ENCODE peak calls at places on chromosomes 6 and 20, in ten cellular contexts. S is hypothalamus; C is T-helper 2 cell; D is central memory CD4-positive, alpha-beta T cell; G is T follicular helper cell; I is NCI-H1417; B is anterior cingulate cortex; A is pulmonary artery endothelial cell; W is mucosa of gallbladder; K is amniotic epithelial cell. X is an unnamed sample.

GRCh38 chr20:62583424-62583920 is 58.8 kb upstream of the SLCO4A1 start:
- DNase-seq in S (no peak), G (no peak), C (no peak), K (no peak), D (no peak), W (peak; percentile 64), B (peak; percentile 48), A (no peak), I (no peak), X (no peak)

GRCh38 chr20:47785321-47785899 is at the start of gene SULF2:
- DNase-seq in A (no peak), G (no peak), S (peak; percentile 47), D (no peak), C (no peak), W (peak; percentile 38), B (no peak), K (no peak), I (no peak), X (no peak)

GRCh38 chr6:144284474-144284752 is 722 bp upstream of the UTRN start:
- DNase-seq in K (no peak), G (no peak), D (no peak), W (no peak), B (no peak), I (no peak), S (no peak), C (no peak), A (no peak), X (no peak)

GRCh38 chr20:6766433-6766832 is 1.1 kb upstream of the BMP2 start:
- DNase-seq in K (no peak), G (no peak), I (no peak), B (no peak), A (no peak), C (no peak), W (no peak), D (no peak), S (no peak), X (no peak)

GRCh38 chr6:7003041-7003440 is 104.7 kb upstream of the RREB1 start:
- DNase-seq in W (no peak), G (no peak), B (no peak), S (no peak), I (no peak), K (no peak), D (no peak), A (no peak), C (no peak), X (no peak)

GRCh38 chr20:46609043-46609442 is 42.2 kb downstream of the SLC13A3 start:
- DNase-seq in A (no peak), S (no peak), G (no peak), D (no peak), I (no peak), W (no peak), K (no peak), B (no peak), C (no peak), X (no peak)

GRCh38 chr6:50958148-50958547 is 139.5 kb downstream of the TFAP2B start:
- DNase-seq in D (no peak), S (no peak), C (no peak), K (no peak), B (no peak), G (no peak), I (no peak), A (no peak), W (no peak), X (no peak)

GRCh38 chr6:83600531-83600930 is 88.2 kb downstream of the PRSS35 start:
- DNase-seq in I (no peak), A (no peak), S (no peak), C (no peak), D (no peak), G (no peak), W (no peak), B (no peak), K (no peak), X (no peak)

GRCh38 chr20:21510414-21510971 is 3.4 kb downstream of the NKX2-2 start:
- DNase-seq in A (no peak), C (no peak), K (no peak), I (no peak), D (no peak), W (no peak), G (no peak), B (no peak), S (no peak), X (no peak)

GRCh38 chr6:157527471-157527907 is 146.5 kb downstream of the ZDHHC14 start:
- DNase-seq in A (peak; percentile 39), B (no peak), D (no peak), S (no peak), G (no peak), I (no peak), W (peak; percentile 34), K (no peak), C (peak; percentile 78), X (no peak)

GRCh38 chr6:112037783-112038216 is 16.1 kb upstream of the CCN6 start:
- DNase-seq in D (no peak), I (no peak), K (peak; percentile 92), W (peak; percentile 54), C (no peak), A (peak; percentile 68), S (peak; percentile 49), B (peak; percentile 55), G (no peak), X (no peak)

GRCh38 chr6:168909288-168909687 is 344.4 kb downstream of the THBS2 start:
- DNase-seq in G (no peak), B (no peak), W (no peak), C (peak; percentile 47), I (no peak), K (no peak), A (no peak), S (no peak), D (peak; percentile 17), X (no peak)

GRCh38 chr6:41066867-41067304 is 5.3 kb downstream of the OARD1 start:
- DNase-seq in W (peak; percentile 82), A (peak; percentile 51), C (peak; percentile 65), S (peak; percentile 20), D (peak; percentile 47), I (peak; percentile 35), B (peak; percentile 58), G (peak; percentile 48), K (peak; percentile 72), X (peak; percentile 43)

GRCh38 chr20:15316556-15316955 is 979.1 kb upstream of the FLRT3 start:
- DNase-seq in K (no peak), W (no peak), D (no peak), B (no peak), S (no peak), I (no peak), A (no peak), C (no peak), G (no peak), X (no peak)

GRCh38 chr6:139291813-139292619 is at the start of gene TXLNB:
- DNase-seq in A (no peak), B (peak; percentile 46), W (peak; percentile 72), C (peak; percentile 99), I (peak; percentile 11), K (peak; percentile 54), D (peak; percentile 84), G (peak; percentile 65), S (peak; percentile 16), X (no peak)

GRCh38 chr6:68559052-68559451 is 76.0 kb upstream of the ADGRB3 start:
- DNase-seq in D (no peak), W (no peak), C (no peak), G (no peak), K (no peak), I (peak; percentile 48), A (no peak), B (no peak), S (no peak), X (no peak)

GRCh38 chr20:19528286-19529030 is 229.6 kb upstream of the RIN2 start:
- DNase-seq in C (no peak), G (no peak), I (no peak), W (no peak), D (no peak), A (no peak), S (no peak), B (no peak), K (no peak), X (no peak)

GRCh38 chr6:470901-471448 is 79.4 kb downstream of the IRF4 start:
- DNase-seq in A (no peak), K (no peak), S (no peak), G (no peak), B (no peak), W (no peak), C (no peak), I (no peak), D (no peak), X (peak; percentile 21)

GRCh38 chr6:14543971-14544620 is 426.5 kb downstream of the CD83 start:
- DNase-seq in S (no peak), I (no peak), G (no peak), W (no peak), B (no peak), A (no peak), K (no peak), D (no peak), C (no peak), X (no peak)

GRCh38 chr6:112690497-112691202 is 343.5 kb downstream of the RFPL4B start:
- DNase-seq in I (peak; percentile 43), C (no peak), W (no peak), A (no peak), K (peak; percentile 81), S (no peak), G (no peak), B (no peak), D (no peak), X (no peak)

GRCh38 chr6:7827142-7827541 is 83.4 kb downstream of the TXNDC5 start:
- DNase-seq in G (no peak), S (no peak), D (no peak), I (no peak), W (no peak), C (no peak), A (peak; percentile 72), K (no peak), B (no peak), X (no peak)

GRCh38 chr20:38197217-38198008 is 32.3 kb upstream of the TGM2 start:
- DNase-seq in D (no peak), B (no peak), W (no peak), C (no peak), K (no peak), S (no peak), I (no peak), A (no peak), G (no peak), X (no peak)

GRCh38 chr6:79797912-79798311 is 149.4 kb downstream of the ELOVL4 start:
- DNase-seq in G (no peak), C (no peak), I (peak; percentile 34), D (no peak), S (no peak), B (no peak), A (no peak), K (no peak), W (no peak), X (no peak)

GRCh38 chr6:16224409-16224808 is 14.0 kb upstream of the GMPR start:
- DNase-seq in C (no peak), B (no peak), I (no peak), A (no peak), G (no peak), K (no peak), S (no peak), W (no peak), D (no peak), X (no peak)

GRCh38 chr20:63789836-63790571 is 41.1 kb downstream of the ZBTB46 start:
- DNase-seq in S (no peak), K (no peak), C (no peak), G (no peak), W (no peak), D (no peak), I (no peak), A (no peak), B (no peak), X (no peak)